ENCODE peak calls at places on chromosomes 11 and 22, in four cellular contexts. Q is NT2/D1, G is fibroblast of lung, T is mesendoderm. B is an unnamed sample.
A peak's percentile ranks its signal among the peaks of the same experiment; 100 is the strongest.

GRCh38 chr11:93389737-93390136 is 59.2 kb downstream of the DEUP1 start:
- DNase-seq in Q (no peak), G (no peak), T (no peak), B (no peak)

GRCh38 chr11:4134844-4135243 is 40.2 kb downstream of the RRM1 start:
- DNase-seq in Q (no peak), G (peak; percentile 74), T (no peak), B (no peak)

GRCh38 chr11:44621140-44621681 is 55.7 kb downstream of the CD82 start:
- DNase-seq in Q (peak; percentile 82), G (peak; percentile 38), T (peak; percentile 86), B (peak; percentile 87)

GRCh38 chr11:78594814-78595213 is 20.1 kb upstream of the NARS2 start:
- DNase-seq in Q (no peak), G (no peak), T (no peak), B (no peak)

GRCh38 chr11:76096552-76096951 is 109.8 kb downstream of the WNT11 start:
- DNase-seq in Q (no peak), G (no peak), T (peak; percentile 66), B (no peak)

GRCh38 chr11:128548655-128549255 is 38.6 kb downstream of the ETS1 start:
- DNase-seq in Q (no peak), G (peak; percentile 25), T (peak; percentile 56), B (peak; percentile 71)

GRCh38 chr11:15993360-15993759 is 363.0 kb downstream of the SOX6 start:
- DNase-seq in Q (no peak), G (no peak), T (no peak), B (peak; percentile 21)

GRCh38 chr11:130553306-130553705 is 104.9 kb downstream of the ADAMTS15 start:
- DNase-seq in Q (no peak), G (peak; percentile 69), T (no peak), B (no peak)

GRCh38 chr11:36146437-36146836 is 142.8 kb downstream of the COMMD9 start:
- DNase-seq in Q (no peak), G (peak; percentile 43), T (peak; percentile 80), B (no peak)

GRCh38 chr22:45483319-45483718 is 19.4 kb upstream of the FBLN1 start:
- DNase-seq in Q (no peak), G (no peak), T (peak; percentile 35), B (no peak)

GRCh38 chr11:119362741-119363080 is 16.2 kb upstream of the MFRP start:
- DNase-seq in Q (no peak), G (no peak), T (no peak), B (no peak)

GRCh38 chr22:24446291-24446611 is 18.9 kb downstream of the ADORA2A start:
- DNase-seq in Q (no peak), G (no peak), T (no peak), B (no peak)

GRCh38 chr22:41668971-41669911 is 19.4 kb downstream of the SNU13 start:
- DNase-seq in Q (no peak), G (peak; percentile 79), T (peak; percentile 39), B (no peak)

GRCh38 chr11:67352546-67353316 is 615 bp downstream of the POLD4 start:
- DNase-seq in Q (no peak), G (no peak), T (no peak), B (no peak)

GRCh38 chr11:47433991-47434786 is 8.0 kb upstream of the PSMC3 start:
- DNase-seq in Q (no peak), G (peak; percentile 88), T (no peak), B (no peak)

GRCh38 chr22:42788466-42788865 is 67.8 kb upstream of the A4GALT start:
- DNase-seq in Q (no peak), G (no peak), T (no peak), B (no peak)

GRCh38 chr22:32603651-32604540 is 129.3 kb downstream of the FBXO7 start:
- DNase-seq in Q (no peak), G (no peak), T (no peak), B (no peak)

GRCh38 chr11:62141111-62142042 is 17.6 kb downstream of the INCENP start:
- DNase-seq in Q (no peak), G (no peak), T (no peak), B (no peak)

GRCh38 chr11:10263929-10264328 is 30.1 kb downstream of the SBF2 start:
- DNase-seq in Q (no peak), G (peak; percentile 89), T (peak; percentile 68), B (no peak)

GRCh38 chr11:69639843-69640242 is 1.1 kb upstream of the CCND1 start:
- DNase-seq in Q (no peak), G (no peak), T (no peak), B (no peak)
- H3K9ac ChIP-seq in Q (peak overlapping the region; percentile 81), G (peak overlapping the region; percentile 67), T (peak overlapping the region; percentile 80), B (no peak overlapping the region)

DNA sequence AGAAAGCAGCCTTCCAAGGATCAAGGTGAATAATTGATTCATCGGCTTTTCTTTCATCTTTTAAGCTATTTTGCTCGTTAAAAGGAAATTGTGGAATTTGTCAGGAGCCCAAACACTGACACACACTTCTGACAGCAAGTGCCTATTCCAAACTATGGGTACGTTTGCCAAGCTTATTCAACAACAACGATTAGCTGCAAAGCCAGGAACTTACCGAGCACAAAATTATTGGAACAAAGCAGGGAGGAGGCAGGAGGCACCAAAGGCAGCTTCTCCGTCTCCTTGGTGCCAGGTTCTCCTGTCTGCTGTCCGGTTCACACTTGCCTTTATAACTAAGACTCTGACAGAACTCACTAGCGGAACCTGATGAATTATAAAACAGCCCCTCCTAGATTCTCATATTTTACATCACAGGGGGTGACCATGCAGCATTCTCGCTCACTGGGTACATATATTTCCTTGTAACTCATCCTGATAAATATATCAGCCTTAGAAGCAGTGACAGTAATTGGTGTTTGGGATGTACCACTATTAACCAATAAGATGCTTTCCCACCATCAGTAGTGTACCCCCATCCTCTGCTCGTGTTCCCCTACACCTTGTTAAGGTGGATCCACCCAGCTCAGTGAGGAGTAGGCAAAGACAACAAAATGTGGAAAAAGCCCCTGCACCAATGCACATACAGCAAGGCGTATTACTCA is 395.9 kb upstream of the CCDC90B start:
- DNase-seq in Q (no peak), G (no peak), T (no peak), B (no peak)
- H3K9ac ChIP-seq in Q (no peak overlapping the region), G (no peak overlapping the region), T (no peak overlapping the region), B (no peak overlapping the region)

DNA sequence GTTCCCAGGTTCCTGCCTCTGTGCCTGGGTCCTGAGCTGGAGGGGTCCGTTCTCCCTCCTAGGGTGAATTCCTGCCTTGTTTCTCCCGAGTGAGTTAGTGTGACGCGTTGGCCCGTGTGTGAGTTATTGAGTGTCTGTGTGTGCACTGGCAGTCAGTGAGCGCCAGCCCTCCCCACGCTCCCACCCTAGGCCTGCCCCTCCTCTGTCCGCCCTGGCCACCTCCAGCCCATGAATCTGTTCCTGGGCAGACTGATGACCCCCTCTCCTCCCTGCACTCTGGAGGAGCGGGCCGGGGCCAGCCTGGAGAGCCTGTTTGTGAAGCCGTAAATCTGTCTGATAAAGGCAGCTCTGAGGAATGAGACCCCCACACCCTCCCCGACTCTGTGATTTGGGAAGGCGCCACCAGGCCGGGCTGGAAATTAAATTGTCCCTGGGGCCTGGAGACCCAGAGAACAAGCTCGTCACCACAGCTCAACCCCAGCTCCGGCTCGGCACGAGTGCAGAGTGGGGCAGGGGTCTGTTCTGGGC is 8.5 kb downstream of the TSSC4 start:
- DNase-seq in Q (no peak), G (no peak), T (no peak), B (no peak)
- H3K9ac ChIP-seq in Q (peak overlapping the region; percentile 50), G (no peak overlapping the region), T (no peak overlapping the region), B (peak overlapping the region; percentile 32)

GRCh38 chr22:36399473-36399780 is 11.7 kb upstream of the MYH9 start:
- DNase-seq in Q (no peak), G (no peak), T (no peak), B (no peak)
- H3K9ac ChIP-seq in Q (peak overlapping the region; percentile 21), G (no peak overlapping the region), T (no peak overlapping the region), B (no peak overlapping the region)

GRCh38 chr22:39250838-39251237 is 6.1 kb upstream of the PDGFB start:
- DNase-seq in Q (no peak), G (no peak), T (peak; percentile 57), B (no peak)

GRCh38 chr22:39251762-39252460 is 7.1 kb upstream of the PDGFB start:
- DNase-seq in Q (no peak), G (peak; percentile 37), T (no peak), B (no peak)

GRCh38 chr22:39253427-39254070 is 8.8 kb upstream of the PDGFB start:
- DNase-seq in Q (no peak), G (peak; percentile 88), T (peak; percentile 86), B (no peak)

GRCh38 chr22:39254122-39254521 is 9.3 kb upstream of the PDGFB start:
- DNase-seq in Q (no peak), G (no peak), T (no peak), B (no peak)

GRCh38 chr22:39252461-39253391 is 7.9 kb upstream of the PDGFB start:
- DNase-seq in Q (no peak), G (peak; percentile 32), T (peak; percentile 71), B (no peak)
- H3K9ac ChIP-seq in Q (no peak overlapping the region), G (no peak overlapping the region), T (peak overlapping the region; percentile 17), B (no peak overlapping the region)

GRCh38 chr11:64891215-64891848 is 12.9 kb upstream of the EHD1 start:
- DNase-seq in Q (no peak), G (no peak), T (no peak), B (no peak)
- H3K9ac ChIP-seq in Q (no peak overlapping the region), G (no peak overlapping the region), T (no peak overlapping the region), B (no peak overlapping the region)

GRCh38 chr11:57801185-57801490 is 39.5 kb downstream of the CTNND1 start:
- DNase-seq in Q (no peak), G (no peak), T (no peak), B (no peak)
- H3K9ac ChIP-seq in Q (no peak overlapping the region), G (no peak overlapping the region), T (no peak overlapping the region), B (no peak overlapping the region)

GRCh38 chr11:111386611-111387150 is 7.6 kb upstream of the POU2AF1 start:
- DNase-seq in Q (no peak), G (no peak), T (no peak), B (no peak)

GRCh38 chr11:111387318-111387863 is 8.3 kb upstream of the POU2AF1 start:
- DNase-seq in Q (no peak), G (no peak), T (no peak), B (no peak)

GRCh38 chr11:111391328-111392124 is 12.5 kb upstream of the POU2AF1 start:
- DNase-seq in Q (no peak), G (no peak), T (no peak), B (no peak)

GRCh38 chr11:111388431-111388830 is 9.4 kb upstream of the POU2AF1 start:
- DNase-seq in Q (no peak), G (peak; percentile 13), T (no peak), B (peak; percentile 46)

DNA sequence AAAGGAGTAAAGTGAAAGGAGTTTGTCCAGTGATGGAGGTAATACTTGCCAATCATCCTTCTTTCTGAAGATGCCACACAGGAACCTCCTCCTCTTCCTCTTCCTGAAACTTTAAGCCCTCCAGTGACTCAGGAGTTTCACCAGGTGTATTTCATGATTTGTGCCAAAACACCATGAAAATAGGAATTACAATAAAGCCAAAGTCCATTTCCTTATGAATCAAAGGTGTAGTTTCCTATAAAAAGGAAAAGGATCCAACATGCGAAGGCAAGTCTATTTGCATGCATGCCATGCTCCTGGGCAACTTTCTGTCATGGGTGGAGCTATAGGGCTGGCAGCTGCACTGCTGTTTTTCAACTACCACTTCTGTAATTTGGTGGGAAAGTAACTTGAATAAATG is 9.8 kb upstream of the POU2AF1 start:
- DNase-seq in Q (no peak), G (no peak), T (no peak), B (no peak)
- H3K9ac ChIP-seq in Q (no peak overlapping the region), G (no peak overlapping the region), T (no peak overlapping the region), B (no peak overlapping the region)

GRCh38 chr22:49949914-49950292 is 10.7 kb upstream of the PIM3 start:
- DNase-seq in Q (no peak), G (no peak), T (no peak), B (no peak)
- H3K9ac ChIP-seq in Q (no peak overlapping the region), G (no peak overlapping the region), T (no peak overlapping the region), B (no peak overlapping the region)

B was measured in neural progenitor cell.